ENCODE peak calls at places on chromosome 22, in five cellular contexts. D, N, F, O and Y are unnamed samples.

GRCh38 chr22:46845281-46846153 is 83.1 kb downstream of the TBC1D22A start:
- DNase-seq in D (no peak), N (no peak), F (no peak), O (no peak), Y (no peak)

GRCh38 chr22:22037740-22038139 is 55.2 kb upstream of the TOP3B start:
- DNase-seq in D (no peak), N (no peak), F (no peak), O (no peak), Y (peak)

GRCh38 chr22:22982616-22983015 is 87.7 kb upstream of the GNAZ start:
- DNase-seq in D (no peak), N (no peak), F (no peak), O (no peak), Y (no peak)

GRCh38 chr22:45425531-45426265 is 12.2 kb downstream of the RIBC2 start:
- DNase-seq in D (no peak), N (no peak), F (no peak), O (no peak), Y (no peak)

GRCh38 chr22:27804683-27805297 is 3.2 kb upstream of the MN1 start:
- DNase-seq in D (no peak), N (peak), F (peak), O (peak), Y (no peak)

GRCh38 chr22:29842740-29843139 is 4.7 kb upstream of the ASCC2 start:
- DNase-seq in D (no peak), N (no peak), F (peak), O (no peak), Y (peak)

GRCh38 chr22:49212002-49212401 is 615.7 kb downstream of the BRD1 start:
- DNase-seq in D (no peak), N (no peak), F (no peak), O (no peak), Y (no peak)

GRCh38 chr22:39631381-39631780 is 60.8 kb downstream of the CACNA1I start:
- DNase-seq in D (no peak), N (no peak), F (no peak), O (no peak), Y (no peak)

GRCh38 chr22:40714514-40714966 is 35.3 kb downstream of the MCHR1 start:
- DNase-seq in D (no peak), N (no peak), F (no peak), O (no peak), Y (no peak)

GRCh38 chr22:47445716-47446290 is 683.4 kb downstream of the TBC1D22A start:
- DNase-seq in D (no peak), N (no peak), F (no peak), O (no peak), Y (no peak)

GRCh38 chr22:24059793-24060192 is 48.7 kb downstream of the CABIN1 start:
- DNase-seq in D (no peak), N (no peak), F (no peak), O (no peak), Y (no peak)

GRCh38 chr22:24685804-24686203 is 82.8 kb downstream of the GGT1 start:
- DNase-seq in D (no peak), N (no peak), F (no peak), O (no peak), Y (no peak)

DNA sequence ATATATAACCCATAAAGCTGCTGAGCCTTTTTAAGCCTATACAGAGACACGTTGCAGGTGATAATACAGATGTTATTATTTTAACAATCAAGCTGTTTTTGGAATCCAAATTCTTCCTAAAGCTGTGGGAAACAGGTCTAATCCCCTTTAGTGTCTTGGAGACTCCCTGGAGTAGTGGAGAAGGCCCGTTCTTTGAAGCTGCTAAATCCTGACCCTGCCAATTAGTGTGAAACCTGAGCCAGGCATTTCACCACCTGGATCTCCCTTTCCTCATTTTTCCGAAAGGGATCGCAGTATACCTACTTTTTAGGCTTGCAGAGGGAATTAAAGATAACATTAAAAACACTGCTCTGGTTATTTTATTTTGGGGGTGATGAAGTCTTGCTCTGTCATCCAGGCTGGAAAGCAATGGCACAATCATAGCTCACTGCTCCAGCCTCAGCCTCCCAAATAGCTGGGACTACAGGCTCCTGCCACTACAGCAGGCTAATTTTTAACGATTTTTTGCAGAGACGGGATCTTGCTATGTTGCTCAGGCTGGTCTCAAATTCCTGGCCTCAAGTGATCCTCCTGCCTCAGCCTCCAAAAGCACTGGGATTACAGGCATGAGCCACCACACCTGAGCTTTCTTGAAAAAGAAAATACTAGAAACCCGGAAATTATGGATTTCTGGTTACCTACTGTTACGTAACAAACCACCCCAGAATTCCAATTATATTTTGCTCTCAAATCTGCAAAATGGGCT is 1.7 kb upstream of the EIF4ENIF1 start:
- DNase-seq in D (no peak), N (no peak), F (no peak), O (no peak), Y (no peak)
- H3K4me3 ChIP-seq in D (peak), N (no peak), F (no peak), O (no peak), Y (peak)

GRCh38 chr22:31736458-31736857 is 13.5 kb downstream of the PRR14L start:
- DNase-seq in D (no peak), N (no peak), F (no peak), O (no peak), Y (no peak)

GRCh38 chr22:31732089-31732829 is 17.7 kb downstream of the PRR14L start:
- DNase-seq in D (no peak), N (no peak), F (no peak), O (no peak), Y (no peak)

GRCh38 chr22:31734512-31734911 is 15.4 kb downstream of the PRR14L start:
- DNase-seq in D (no peak), N (no peak), F (no peak), O (no peak), Y (peak)

GRCh38 chr22:31730344-31730711 is 19.6 kb downstream of the PRR14L start:
- DNase-seq in D (no peak), N (no peak), F (no peak), O (no peak), Y (no peak)

GRCh38 chr22:31733580-31734079 is 16.3 kb downstream of the PRR14L start:
- DNase-seq in D (no peak), N (no peak), F (no peak), O (no peak), Y (no peak)
- H3K4me3 ChIP-seq in D (no peak), N (no peak), F (no peak), O (no peak), Y (no peak)

GRCh38 chr22:42296883-42297282 is 26.4 kb upstream of the TCF20 start:
- DNase-seq in D (no peak), N (no peak), F (no peak), O (no peak), Y (no peak)

GRCh38 chr22:42292726-42293520 is 22.5 kb upstream of the TCF20 start:
- DNase-seq in D (no peak), N (no peak), F (no peak), O (no peak), Y (no peak)

GRCh38 chr22:42291287-42291686 is 20.8 kb upstream of the TCF20 start:
- DNase-seq in D (no peak), N (no peak), F (no peak), O (no peak), Y (no peak)

GRCh38 chr22:42296381-42296853 is 26.0 kb upstream of the TCF20 start:
- DNase-seq in D (no peak), N (no peak), F (no peak), O (no peak), Y (no peak)

DNA sequence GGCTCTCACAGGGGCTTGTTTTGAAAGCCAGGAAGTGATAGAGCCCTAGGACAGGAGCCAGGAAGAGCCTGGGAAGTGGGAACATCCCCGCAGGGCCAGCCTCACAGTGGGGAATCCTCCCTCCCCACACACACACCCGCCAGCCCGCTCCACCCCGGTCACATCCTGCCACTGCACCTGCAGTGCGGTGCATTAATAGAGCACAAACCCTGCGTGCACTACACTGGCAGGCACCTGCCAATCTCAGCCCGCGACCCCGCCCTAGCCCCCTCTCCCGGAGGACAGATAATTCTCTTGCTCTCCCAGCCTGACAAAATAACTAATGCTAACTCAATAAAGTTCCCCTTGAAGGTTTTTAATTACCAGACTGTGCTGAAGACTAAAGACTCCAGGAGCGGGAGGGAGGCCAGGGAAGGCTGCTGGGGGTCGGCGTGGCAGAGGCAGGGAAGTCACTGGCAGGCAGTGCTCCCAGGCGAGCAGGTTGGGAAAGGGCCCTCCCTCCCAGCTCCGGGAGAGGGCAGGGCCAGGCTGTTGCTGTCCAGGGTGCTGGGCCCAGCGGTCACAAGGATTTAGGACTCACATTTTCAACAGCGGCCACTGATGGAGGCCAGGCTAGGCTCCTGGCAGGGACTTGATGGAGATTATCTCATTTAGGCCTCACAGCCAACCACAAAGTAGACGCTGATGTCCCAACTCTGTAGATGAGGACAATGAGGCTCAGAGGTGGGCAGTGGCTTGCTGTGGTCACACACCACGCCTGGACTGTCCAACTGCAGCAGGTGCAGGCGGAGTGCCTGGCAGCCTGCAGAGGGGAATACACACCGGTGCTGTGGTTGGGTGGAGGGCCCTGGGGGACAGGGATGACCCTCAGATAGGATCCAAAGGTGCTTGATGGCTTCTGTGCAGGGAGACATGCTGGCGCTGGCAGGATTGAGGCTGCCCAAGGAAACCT is 23.9 kb upstream of the TCF20 start:
- DNase-seq in D (no peak), N (no peak), F (no peak), O (peak), Y (no peak)
- H3K4me3 ChIP-seq in D (no peak), N (no peak), F (no peak), O (no peak), Y (no peak)

DNA sequence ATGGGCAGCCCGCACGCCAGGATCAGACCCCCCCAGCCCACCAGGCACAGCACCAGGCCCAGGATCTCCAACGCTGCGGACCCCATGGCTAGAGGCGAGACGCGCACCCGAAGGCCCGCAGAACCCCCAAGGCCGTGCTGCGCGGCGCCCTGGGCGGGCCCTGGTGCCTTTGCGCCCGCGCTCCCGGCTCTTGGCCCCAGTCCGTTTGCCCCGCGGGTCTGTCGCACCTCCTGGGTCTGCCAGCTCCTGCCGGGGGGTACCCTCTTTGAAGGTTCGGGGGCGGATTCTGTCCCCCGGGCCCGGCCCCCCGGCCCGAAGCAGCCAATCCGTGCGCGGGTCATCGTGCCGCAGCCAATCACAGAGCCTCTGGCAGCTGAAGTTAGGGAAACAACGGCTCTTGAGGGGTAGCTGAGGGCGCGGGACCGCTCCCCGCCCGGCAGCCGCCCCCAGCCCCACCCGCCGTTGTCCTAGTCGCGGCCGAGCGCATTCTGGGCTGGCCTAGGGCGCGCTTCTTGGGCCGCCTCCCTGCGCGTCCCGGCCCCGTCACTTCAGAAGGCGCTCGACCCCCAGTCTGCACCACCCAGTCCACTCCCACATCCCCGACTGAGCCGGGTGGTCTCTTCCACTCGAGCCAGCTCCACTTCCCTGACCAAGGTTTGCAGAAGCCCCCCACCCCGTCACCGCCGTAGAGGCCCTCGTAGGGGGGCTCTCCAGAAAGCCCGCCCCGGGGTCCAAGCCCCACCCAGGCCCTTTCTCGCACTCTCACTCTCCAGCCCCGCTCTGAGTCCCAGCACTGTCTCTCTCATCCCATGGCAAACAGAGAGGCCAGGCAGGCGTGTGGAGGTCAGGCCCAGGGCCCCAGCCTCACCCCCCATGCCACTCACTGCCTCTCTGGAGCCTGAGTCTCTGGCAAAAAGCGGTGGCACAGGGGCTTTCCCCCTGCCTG is at the start of gene CLDN5:
- DNase-seq in D (no peak), N (no peak), F (no peak), O (no peak), Y (no peak)
- H3K4me3 ChIP-seq in D (no peak), N (peak), F (peak), O (no peak), Y (peak)